ENCODE peak calls at places on chromosome 20, in five cellular contexts. V is HFF-Myc; O is body of pancreas; S is AG10803; W is effector memory CD4-positive, alpha-beta T cell. Z is an unnamed sample.

GRCh38 chr20:41366546-41367392 is at the start of gene EMILIN3:
- DNase-seq in O (no peak), V (no peak), W (no peak), S (no peak), Z (no peak)

GRCh38 chr20:58545565-58546195 is 30.5 kb upstream of the APCDD1L start:
- DNase-seq in V (no peak), W (no peak), S (no peak), O (no peak), Z (no peak)

GRCh38 chr20:33859157-33859695 is 48.1 kb downstream of the CHMP4B start:
- DNase-seq in W (no peak), V (no peak), O (no peak), S (no peak), Z (no peak)

GRCh38 chr20:60001027-60001567 is 42.9 kb downstream of the CDH26 start:
- DNase-seq in O (no peak), V (no peak), S (no peak), W (no peak), Z (no peak)

GRCh38 chr20:2299301-2299700 is 3.5 kb downstream of the TGM3 start:
- DNase-seq in W (no peak), S (no peak), O (peak), V (no peak), Z (no peak)

GRCh38 chr20:53162251-53162835 is 190.2 kb downstream of the TSHZ2 start:
- DNase-seq in O (peak), V (no peak), W (no peak), S (peak), Z (no peak)

GRCh38 chr20:53636725-53637097 is 43.1 kb upstream of the ZNF217 start:
- DNase-seq in O (no peak), V (no peak), S (no peak), W (no peak), Z (no peak)

GRCh38 chr20:48783533-48784272 is 44.1 kb downstream of the PREX1 start:
- DNase-seq in S (peak), V (no peak), O (no peak), W (peak), Z (no peak)

GRCh38 chr20:17624070-17624469 is 54.2 kb downstream of the DSTN start:
- DNase-seq in S (no peak), W (no peak), O (peak), V (no peak), Z (no peak)

GRCh38 chr20:49766979-49767419 is 45.6 kb upstream of the SLC9A8 start:
- DNase-seq in V (no peak), S (no peak), O (no peak), W (no peak), Z (no peak)

GRCh38 chr20:4956200-4956810 is 45.0 kb downstream of the SLC23A2 start:
- DNase-seq in V (peak), O (no peak), S (peak), W (no peak), Z (no peak)

GRCh38 chr20:11267131-11267761 is 593.4 kb upstream of the JAG1 start:
- DNase-seq in W (no peak), O (peak), V (peak), S (peak), Z (no peak)

GRCh38 chr20:32585519-32586127 is 490 bp upstream of the NOL4L start:
- DNase-seq in S (no peak), W (no peak), V (no peak), O (no peak), Z (no peak)

GRCh38 chr20:32588040-32588439 is 2.9 kb upstream of the NOL4L start:
- DNase-seq in O (no peak), W (no peak), V (no peak), S (no peak), Z (no peak)

GRCh38 chr20:32585011-32585518 is at the start of gene NOL4L:
- DNase-seq in W (no peak), V (no peak), S (peak), O (no peak), Z (no peak)

GRCh38 chr20:32583581-32584045 is 1.5 kb downstream of the NOL4L start:
- DNase-seq in W (no peak), O (no peak), S (no peak), V (no peak), Z (no peak)

DNA sequence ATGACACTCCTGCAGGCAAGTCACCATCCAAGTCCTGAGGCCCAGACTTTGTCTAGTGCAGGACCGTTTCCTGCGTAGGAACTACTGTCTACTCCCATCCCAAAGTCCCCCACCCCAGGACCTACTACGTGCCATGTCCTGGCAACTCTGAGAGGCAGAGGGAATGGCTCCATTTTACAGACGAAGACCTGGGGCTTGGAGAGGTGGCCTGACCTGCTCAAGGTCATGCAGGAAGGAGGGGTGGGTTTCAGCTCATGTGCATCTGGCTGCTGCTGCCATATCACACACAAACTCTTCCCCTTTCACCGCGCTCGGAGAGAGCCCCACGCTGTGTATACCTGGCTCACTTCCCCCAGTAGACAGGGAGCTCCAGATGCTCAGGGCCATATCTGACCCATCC is 1.2 kb upstream of the NOL4L start:
- DNase-seq in V (no peak), O (no peak), W (no peak), S (no peak), Z (no peak)
- H3K4me3 ChIP-seq in V (no peak), O (no peak), W (no peak), S (no peak), Z (no peak)

DNA sequence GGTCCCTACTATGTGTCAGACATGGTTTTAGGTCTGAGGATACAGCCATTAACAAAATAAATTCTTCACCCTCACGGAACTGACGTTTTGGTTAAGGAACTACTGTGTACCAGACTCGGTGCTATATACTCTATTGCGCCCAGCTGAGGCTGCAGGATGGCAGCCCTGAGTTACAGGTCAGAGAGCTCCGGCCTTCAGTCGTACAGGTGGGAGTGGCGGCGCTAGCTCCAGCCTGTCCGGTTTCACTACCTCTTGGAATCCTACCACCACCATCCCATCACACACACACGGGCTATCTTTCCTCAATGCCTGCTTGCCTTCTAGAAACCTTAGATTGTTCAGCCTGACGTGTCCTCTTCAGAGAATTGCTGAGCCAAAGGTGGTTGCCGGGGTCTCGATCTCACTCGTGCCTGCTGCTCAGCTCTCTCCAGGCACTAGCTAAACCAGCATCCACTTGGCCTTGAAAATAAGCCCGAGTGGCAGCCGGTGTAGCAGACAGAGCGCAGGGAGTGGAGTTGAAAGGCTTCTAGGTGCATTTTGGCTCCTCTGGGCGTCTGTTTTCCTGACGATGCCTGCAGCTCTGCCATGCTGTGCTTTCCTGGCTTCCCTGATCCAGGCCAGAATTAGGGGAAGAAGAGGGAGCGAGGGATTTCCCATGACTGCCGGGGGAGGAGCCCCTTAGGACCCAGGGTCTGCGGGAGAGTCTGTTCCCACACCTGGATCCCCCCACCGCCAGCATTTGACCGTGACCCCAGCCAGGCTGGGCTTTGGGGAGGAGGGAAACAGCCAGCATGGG is 1.1 kb upstream of the TCF15 start:
- DNase-seq in S (no peak), O (no peak), W (no peak), V (no peak), Z (no peak)
- H3K4me3 ChIP-seq in S (no peak), O (no peak), W (no peak), V (no peak), Z (no peak)

GRCh38 chr20:419556-420168 is 11.6 kb downstream of the RBCK1 start:
- DNase-seq in S (no peak), W (no peak), V (no peak), O (no peak), Z (no peak)

GRCh38 chr20:420169-420620 is 12.1 kb downstream of the RBCK1 start:
- DNase-seq in S (no peak), V (no peak), W (no peak), O (no peak), Z (no peak)

GRCh38 chr20:416950-417800 is 9.1 kb downstream of the RBCK1 start:
- DNase-seq in V (no peak), S (no peak), W (no peak), O (no peak), Z (no peak)

GRCh38 chr20:417801-418342 is 9.8 kb downstream of the RBCK1 start:
- DNase-seq in W (no peak), O (no peak), V (no peak), S (no peak), Z (no peak)

GRCh38 chr20:418858-419365 is 10.8 kb downstream of the RBCK1 start:
- DNase-seq in O (no peak), W (no peak), V (no peak), S (no peak), Z (no peak)
- H3K4me3 ChIP-seq in O (no peak), W (no peak), V (no peak), S (no peak), Z (no peak)

GRCh38 chr20:57400821-57401564 is 9.8 kb downstream of the RBM38 start:
- DNase-seq in V (no peak), S (no peak), W (no peak), O (no peak), Z (no peak)
- H3K4me3 ChIP-seq in V (no peak), S (no peak), W (no peak), O (no peak), Z (no peak)

GRCh38 chr20:46011631-46012482 is 3.1 kb downstream of the MMP9 start:
- DNase-seq in O (peak), W (no peak), S (peak), V (peak), Z (no peak)

GRCh38 chr20:46010491-46011405 is 2.0 kb downstream of the MMP9 start:
- DNase-seq in V (no peak), W (peak), S (no peak), O (no peak), Z (no peak)

GRCh38 chr20:46014517-46015396 is 6.0 kb downstream of the MMP9 start:
- DNase-seq in V (no peak), O (no peak), W (no peak), S (no peak), Z (no peak)

GRCh38 chr20:46012926-46013825 is 4.5 kb downstream of the MMP9 start:
- DNase-seq in W (no peak), V (no peak), S (no peak), O (no peak), Z (no peak)

GRCh38 chr20:46013826-46014516 is 5.3 kb downstream of the MMP9 start:
- DNase-seq in V (no peak), W (peak), S (peak), O (peak), Z (no peak)
- H3K4me3 ChIP-seq in V (no peak), W (no peak), S (no peak), O (no peak), Z (peak)